ENCODE peak calls at places on chromosomes 1 and 21, in four cellular contexts. D is left ventricle myocardium inferior, Q is stomach, C is tibial artery. E is an unnamed sample.

GRCh38 chr1:87474098-87474497 is 145.4 kb downstream of the LMO4 start:
- DNase-seq in Q (no peak), D (no peak), C (no peak), E (no peak)

GRCh38 chr1:200150721-200151120 is 123.2 kb downstream of the NR5A2 start:
- DNase-seq in C (no peak), D (no peak), Q (no peak), E (no peak)

GRCh38 chr1:228276901-228277490 is 69.2 kb downstream of the OBSCN start:
- DNase-seq in Q (no peak), C (no peak), D (peak; percentile 15), E (peak; percentile 71)

GRCh38 chr1:147109041-147109440 is 63.2 kb downstream of the PRKAB2 start:
- DNase-seq in Q (no peak), C (no peak), D (no peak), E (no peak)

GRCh38 chr1:152036316-152037216 is at the start of gene S100A11:
- DNase-seq in Q (peak; percentile 93), D (peak; percentile 94), C (peak; percentile 94), E (peak; percentile 94)

GRCh38 chr1:204578867-204579664 is 62.9 kb downstream of the MDM4 start:
- DNase-seq in D (peak; percentile 36), C (no peak), Q (peak; percentile 31), E (no peak)

GRCh38 chr1:214791961-214792360 is 189.0 kb downstream of the CENPF start:
- DNase-seq in C (no peak), D (no peak), Q (no peak), E (no peak)

GRCh38 chr1:37519613-37520012 is 5.0 kb upstream of the MEAF6 start:
- DNase-seq in Q (no peak), C (no peak), D (no peak), E (no peak)

GRCh38 chr1:152169356-152170025 is 10.5 kb upstream of the RPTN start:
- DNase-seq in C (no peak), Q (no peak), D (no peak), E (no peak)

GRCh38 chr1:235043234-235043633 is 85.4 kb downstream of the TOMM20 start:
- DNase-seq in Q (no peak), C (no peak), D (no peak), E (no peak)

GRCh38 chr21:38170705-38171682 is 85.8 kb upstream of the KCNJ15 start:
- DNase-seq in Q (peak; percentile 45), C (no peak), D (no peak), E (no peak)

GRCh38 chr1:12594966-12595838 is 22.8 kb downstream of the DHRS3 start:
- DNase-seq in D (peak; percentile 80), C (peak; percentile 79), Q (peak; percentile 63), E (no peak)
- H3K4me3 ChIP-seq in D (peak overlapping the region; percentile 54), C (peak overlapping the region; percentile 51), Q (peak overlapping the region; percentile 37), E (peak overlapping the region; percentile 67)

DNA sequence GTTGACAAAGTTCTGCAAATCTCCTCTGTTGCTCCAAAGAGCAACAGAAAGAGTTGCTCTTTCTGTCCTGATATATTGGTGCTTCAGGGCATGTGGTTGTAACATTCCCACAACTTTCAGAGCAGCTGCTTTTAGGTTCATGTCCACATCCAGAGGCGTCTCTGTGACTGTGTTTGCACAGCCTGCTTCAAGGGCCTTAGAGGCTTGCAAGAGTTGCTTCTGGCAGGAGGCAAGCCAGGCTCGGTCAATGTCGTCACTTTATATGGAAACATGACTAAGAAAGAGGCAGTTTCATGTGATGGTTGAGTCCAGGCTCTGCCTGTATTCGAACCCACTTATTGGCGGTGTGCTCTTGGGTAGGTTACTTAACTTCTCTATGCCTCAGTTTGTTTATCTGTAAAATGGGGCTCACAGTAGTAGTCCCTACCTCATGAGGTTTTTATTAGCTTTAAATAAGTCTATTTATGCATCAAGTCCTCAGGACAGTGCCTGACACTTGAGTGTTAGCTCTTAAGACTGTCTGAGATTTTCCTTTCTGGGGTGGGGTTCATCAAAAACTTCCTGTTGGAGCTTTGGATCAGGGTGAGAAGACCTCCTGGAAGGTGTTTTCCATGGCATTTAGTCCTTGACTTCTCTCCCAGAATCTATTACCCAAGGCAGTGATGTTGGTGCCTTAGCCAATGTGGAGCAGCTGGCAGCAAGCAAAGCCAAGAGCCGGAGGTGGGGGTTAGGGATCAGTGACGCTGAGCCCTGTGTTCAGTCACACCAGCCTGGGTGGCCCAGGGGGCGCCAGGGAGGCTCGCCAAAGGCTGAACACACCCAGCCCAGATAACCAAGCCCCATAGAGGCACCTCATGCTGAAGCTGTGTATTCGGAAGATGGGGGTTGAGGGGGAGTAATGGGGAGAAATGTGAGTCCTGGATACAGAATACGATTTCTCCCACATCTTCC is 18.9 kb downstream of the LHX4 start:
- DNase-seq in C (no peak), D (no peak), Q (no peak), E (no peak)
- TF ChIP-seq CTCF in C (no peak), D (no peak), Q (no peak), E (no peak)

DNA sequence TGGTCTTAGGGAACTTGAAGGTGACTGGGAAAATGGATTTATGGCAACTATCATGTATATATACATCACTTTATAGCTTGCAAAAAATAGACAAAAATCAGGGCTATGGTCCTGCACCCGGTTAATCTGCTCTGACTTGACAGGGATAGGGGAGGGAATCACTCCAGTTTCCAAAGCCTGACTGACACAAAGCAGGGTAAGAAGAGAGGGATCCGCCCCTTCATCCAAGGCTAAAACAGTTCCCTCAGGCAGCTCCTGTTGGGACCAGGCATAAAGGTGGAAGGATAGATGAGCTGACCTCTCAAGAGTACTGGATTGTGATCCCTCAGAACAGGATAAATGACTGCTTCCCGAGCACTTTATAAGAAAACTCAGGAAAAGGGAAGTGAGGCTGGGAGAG is 1.4 kb downstream of the PBXIP1 start:
- DNase-seq in C (no peak), Q (no peak), D (no peak), E (no peak)
- H3K27ac ChIP-seq in C (peak overlapping the region; percentile 83), Q (no peak overlapping the region), D (no peak overlapping the region), E (no peak overlapping the region)

DNA sequence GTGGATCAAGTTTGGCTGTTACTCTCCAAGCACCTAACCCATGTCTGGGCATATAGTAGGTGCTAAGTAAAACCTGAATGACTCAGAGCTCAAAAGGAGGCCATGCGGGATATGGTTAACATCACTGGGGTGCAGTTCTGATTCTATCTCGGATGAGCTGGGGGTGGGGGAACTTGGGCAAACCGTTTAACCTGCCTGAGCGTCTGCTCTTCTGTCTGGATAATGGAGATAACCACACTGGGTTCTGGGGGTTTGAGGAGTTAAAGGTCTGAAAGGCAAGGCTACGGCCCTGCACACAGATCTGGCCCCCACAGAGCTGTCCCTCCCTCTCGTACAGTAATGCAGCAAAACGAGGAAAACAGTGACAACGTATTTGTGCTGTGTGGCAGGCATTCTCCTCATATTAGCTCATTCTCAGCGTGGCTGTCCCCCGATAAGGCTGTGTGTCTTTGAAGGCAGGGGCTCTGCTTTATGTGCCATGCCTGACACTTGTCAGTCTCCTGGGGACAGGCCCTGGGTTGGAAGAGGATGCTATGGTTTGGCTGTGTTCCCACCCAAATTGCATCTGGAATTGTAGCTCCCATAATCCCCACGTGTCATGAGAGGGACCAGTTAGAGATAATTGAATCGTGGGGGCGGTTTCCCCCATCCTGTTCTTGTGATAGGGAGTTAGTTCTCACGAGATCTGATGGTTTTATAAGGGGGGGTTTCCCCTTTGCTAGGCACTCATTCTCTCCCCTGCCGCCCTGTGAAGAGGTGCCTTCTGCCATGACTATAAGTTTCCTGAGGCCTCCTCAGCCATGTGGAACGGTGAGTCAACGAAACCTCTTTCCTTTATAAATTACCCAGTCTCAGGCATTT is 6.8 kb upstream of the ALDH4A1 start:
- DNase-seq in Q (no peak), C (no peak), D (no peak), E (no peak)
- H3K4me3 ChIP-seq in Q (no peak overlapping the region), C (no peak overlapping the region), D (no peak overlapping the region), E (no peak overlapping the region)

GRCh38 chr1:223482132-223482531 is 88.9 kb downstream of the CCDC185 start:
- DNase-seq in Q (no peak), D (no peak), C (no peak), E (no peak)

GRCh38 chr1:223483511-223483910 is 90.3 kb downstream of the CCDC185 start:
- DNase-seq in Q (no peak), D (no peak), C (no peak), E (no peak)

GRCh38 chr1:223479261-223479660 is 86.0 kb downstream of the CCDC185 start:
- DNase-seq in D (no peak), C (no peak), Q (no peak), E (no peak)

GRCh38 chr1:223479718-223480425 is 86.7 kb downstream of the CCDC185 start:
- DNase-seq in D (no peak), Q (no peak), C (no peak), E (no peak)

DNA sequence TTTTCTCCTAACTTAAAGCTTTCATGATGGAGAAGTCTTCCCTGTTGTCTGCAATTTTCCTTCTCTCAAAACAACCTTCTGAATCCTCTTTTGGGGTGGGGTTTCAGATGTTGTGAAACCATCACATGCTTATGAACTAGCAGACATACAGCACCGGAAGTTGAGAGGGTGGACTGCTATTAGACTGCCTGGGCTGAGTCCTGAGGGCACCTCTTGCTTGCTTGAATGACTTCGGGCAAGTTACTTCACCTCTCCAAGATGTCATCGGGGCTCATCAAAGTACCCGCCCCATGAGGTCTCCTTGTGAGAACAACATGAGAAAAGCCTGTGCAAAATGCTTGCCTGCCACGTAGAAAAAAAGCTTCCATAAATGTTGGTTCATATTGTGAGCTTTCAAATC is 89.6 kb downstream of the CCDC185 start:
- DNase-seq in Q (no peak), C (no peak), D (no peak), E (no peak)
- TF ChIP-seq CTCF in Q (no peak), C (no peak), D (no peak), E (no peak)

GRCh38 chr1:26541431-26541815 is 11.9 kb downstream of the RPS6KA1 start:
- DNase-seq in D (no peak), Q (no peak), C (no peak), E (peak; percentile 73)

GRCh38 chr1:26541816-26542711 is 12.5 kb downstream of the RPS6KA1 start:
- DNase-seq in C (peak; percentile 85), D (peak; percentile 73), Q (peak; percentile 65), E (peak; percentile 81)

GRCh38 chr1:26542781-26543443 is 13.4 kb downstream of the RPS6KA1 start:
- DNase-seq in Q (no peak), D (no peak), C (no peak), E (no peak)

GRCh38 chr1:26544156-26544555 is 14.6 kb downstream of the RPS6KA1 start:
- DNase-seq in Q (no peak), C (no peak), D (no peak), E (no peak)

DNA sequence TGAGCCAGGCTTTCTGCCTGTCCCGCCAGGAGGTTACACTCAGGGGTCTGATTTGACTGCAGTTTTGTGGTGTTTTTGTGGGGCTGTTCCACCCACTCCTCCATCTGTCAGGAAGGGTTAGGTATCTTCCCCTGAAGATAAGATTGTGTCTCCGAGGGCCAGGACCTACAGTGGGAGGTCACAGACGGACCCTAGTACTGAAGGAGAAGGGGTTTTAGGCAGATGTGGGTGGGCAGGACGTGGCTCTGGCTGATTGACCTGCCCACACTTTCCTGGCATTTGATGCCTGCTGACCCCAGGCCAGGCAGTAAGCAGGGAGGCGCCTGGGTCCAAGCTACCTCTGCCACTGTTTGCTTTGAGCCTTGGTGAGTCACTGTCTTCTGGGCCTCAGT is 13.9 kb downstream of the RPS6KA1 start:
- DNase-seq in Q (no peak), D (no peak), C (no peak), E (no peak)
- H3K27ac ChIP-seq in Q (peak overlapping the region; percentile 44), D (peak overlapping the region; percentile 72), C (no peak overlapping the region), E (peak overlapping the region; percentile 86)

DNA sequence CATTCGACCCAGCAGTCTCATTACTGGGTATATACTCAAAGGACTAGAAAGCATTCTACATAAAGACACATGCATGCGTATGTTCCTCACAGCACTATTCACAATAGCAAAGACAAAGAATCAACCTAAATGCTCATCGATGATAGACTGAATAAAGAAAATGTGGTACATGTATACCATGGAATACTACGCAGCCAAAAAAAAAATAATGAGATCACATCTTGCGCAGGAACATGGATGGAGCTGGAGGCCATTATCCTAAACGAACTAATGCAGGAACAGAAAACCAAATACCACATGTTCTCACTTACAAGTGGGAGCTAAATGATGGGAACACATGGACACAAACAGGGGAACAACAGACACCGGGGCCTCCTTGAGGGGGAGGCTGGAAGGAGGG is 43.7 kb downstream of the ELF3 start:
- DNase-seq in Q (no peak), C (no peak), D (no peak), E (no peak)
- H3K4me3 ChIP-seq in Q (no peak overlapping the region), C (no peak overlapping the region), D (no peak overlapping the region), E (no peak overlapping the region)

E was measured in coronary artery.